ENCODE peak calls at places on chromosomes 4 and X, in five cellular contexts. One of them, this sample, is unnamed. For H3K36me3, the result is how much of the 10 kb centered on the place peaks cover.

GRCh38 chr4:47468686-47469365 is 5.3 kb upstream of the COMMD8 start:
- DNase-seq in CD8-positive, alpha-beta memory T cell: no peak
- DNase-seq in IMR-90: peak
- DNase-seq in transverse colon: no peak
- DNase-seq in GM06990: no peak
- DNase-seq in this sample: no peak

GRCh38 chrX:68751372-68751771 is 77.4 kb upstream of the EFNB1 start:
- DNase-seq in GM06990: no peak
- DNase-seq in CD8-positive, alpha-beta memory T cell: no peak
- DNase-seq in IMR-90: no peak
- DNase-seq in transverse colon: no peak
- DNase-seq in this sample: no peak

GRCh38 chr4:19254476-19254875 is 997.2 kb upstream of the SLIT2 start:
- DNase-seq in IMR-90: no peak
- DNase-seq in CD8-positive, alpha-beta memory T cell: no peak
- DNase-seq in GM06990: no peak
- DNase-seq in transverse colon: no peak
- DNase-seq in this sample: no peak

GRCh38 chr4:8251110-8251883 is 18.3 kb upstream of the HTRA3 start:
- DNase-seq in GM06990: no peak
- DNase-seq in CD8-positive, alpha-beta memory T cell: no peak
- DNase-seq in IMR-90: no peak
- DNase-seq in transverse colon: no peak
- DNase-seq in this sample: no peak

GRCh38 chr4:130563185-130563890 is 1467.4 kb downstream of the C4orf33 start:
- DNase-seq in transverse colon: no peak
- DNase-seq in IMR-90: peak
- DNase-seq in GM06990: no peak
- DNase-seq in CD8-positive, alpha-beta memory T cell: no peak
- DNase-seq in this sample: peak

GRCh38 chrX:136437774-136438173 is 50.0 kb upstream of the BRS3 start:
- DNase-seq in IMR-90: no peak
- DNase-seq in GM06990: no peak
- DNase-seq in CD8-positive, alpha-beta memory T cell: no peak
- DNase-seq in transverse colon: no peak
- DNase-seq in this sample: no peak

GRCh38 chr4:144654161-144654560 is 8.2 kb downstream of the HHIP start:
- DNase-seq in transverse colon: no peak
- DNase-seq in GM06990: no peak
- DNase-seq in IMR-90: no peak
- DNase-seq in CD8-positive, alpha-beta memory T cell: no peak
- DNase-seq in this sample: no peak

GRCh38 chrX:45852884-45853283 is 652.2 kb upstream of the DIPK2B start:
- DNase-seq in GM06990: no peak
- DNase-seq in CD8-positive, alpha-beta memory T cell: no peak
- DNase-seq in IMR-90: no peak
- DNase-seq in transverse colon: no peak
- DNase-seq in this sample: no peak

GRCh38 chrX:48798318-48798717 is 3.5 kb upstream of the HDAC6 start:
- DNase-seq in CD8-positive, alpha-beta memory T cell: no peak
- DNase-seq in IMR-90: no peak
- DNase-seq in GM06990: no peak
- DNase-seq in transverse colon: no peak
- DNase-seq in this sample: no peak

GRCh38 chrX:24426921-24427746 is 38.0 kb upstream of the PDK3 start:
- DNase-seq in transverse colon: peak
- DNase-seq in GM06990: no peak
- DNase-seq in CD8-positive, alpha-beta memory T cell: no peak
- DNase-seq in IMR-90: no peak
- DNase-seq in this sample: no peak

GRCh38 chr4:173243321-173243720 is 74.7 kb downstream of the GALNT7 start:
- DNase-seq in IMR-90: peak
- DNase-seq in CD8-positive, alpha-beta memory T cell: no peak
- DNase-seq in transverse colon: no peak
- DNase-seq in GM06990: no peak
- DNase-seq in this sample: no peak

GRCh38 chr4:145481942-145482208 is 222 bp downstream of the SMAD1 start:
- DNase-seq in GM06990: no peak
- DNase-seq in transverse colon: no peak
- DNase-seq in IMR-90: no peak
- DNase-seq in CD8-positive, alpha-beta memory T cell: peak
- DNase-seq in this sample: no peak

GRCh38 chr4:176799653-176800052 is 6.9 kb upstream of the VEGFC start:
- DNase-seq in IMR-90: no peak
- DNase-seq in GM06990: no peak
- DNase-seq in transverse colon: no peak
- DNase-seq in CD8-positive, alpha-beta memory T cell: no peak
- DNase-seq in this sample: no peak

GRCh38 chr4:96164814-96165351 is 325.0 kb downstream of the PDHA2 start:
- DNase-seq in IMR-90: peak
- DNase-seq in transverse colon: no peak
- DNase-seq in GM06990: no peak
- DNase-seq in CD8-positive, alpha-beta memory T cell: no peak
- DNase-seq in this sample: no peak

GRCh38 chr4:85946821-85947220 is 413.0 kb downstream of the MAPK10 start:
- DNase-seq in IMR-90: no peak
- DNase-seq in GM06990: no peak
- DNase-seq in transverse colon: no peak
- DNase-seq in CD8-positive, alpha-beta memory T cell: no peak
- DNase-seq in this sample: no peak

GRCh38 chr4:77232653-77233052 is 75.6 kb downstream of the CCNG2 start:
- DNase-seq in CD8-positive, alpha-beta memory T cell: no peak
- DNase-seq in IMR-90: peak
- DNase-seq in transverse colon: no peak
- DNase-seq in GM06990: no peak
- DNase-seq in this sample: no peak

GRCh38 chr4:85520765-85521749 is 46.1 kb downstream of the ARHGAP24 start:
- DNase-seq in transverse colon: no peak
- DNase-seq in GM06990: no peak
- DNase-seq in IMR-90: no peak
- DNase-seq in CD8-positive, alpha-beta memory T cell: no peak
- DNase-seq in this sample: no peak

DNA sequence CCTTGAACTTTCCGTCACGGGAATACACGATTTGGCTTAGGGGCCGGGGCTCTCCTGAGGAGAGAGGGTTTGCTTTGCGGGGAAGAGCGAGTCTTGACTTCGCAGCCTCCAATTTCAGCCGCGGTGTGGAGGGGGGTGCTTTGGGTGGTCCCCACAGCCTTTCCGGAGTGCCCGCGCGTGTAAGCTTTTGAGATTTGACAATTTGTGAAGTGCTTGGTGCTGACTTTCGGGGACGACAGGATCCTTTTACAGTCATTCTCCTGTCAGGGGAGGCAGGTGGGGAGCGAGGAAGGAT is 361 bp downstream of the SCML1 start:
- DNase-seq in CD8-positive, alpha-beta memory T cell: no peak
- DNase-seq in transverse colon: no peak
- DNase-seq in IMR-90: no peak
- DNase-seq in GM06990: no peak
- DNase-seq in this sample: peak
- H3K4me3 ChIP-seq in CD8-positive, alpha-beta memory T cell: peak
- H3K4me3 ChIP-seq in transverse colon: peak
- H3K4me3 ChIP-seq in IMR-90: peak
- H3K4me3 ChIP-seq in GM06990: no peak
- H3K4me3 ChIP-seq in this sample: peak

GRCh38 chrX:41087219-41087618 is 2.0 kb downstream of the USP9X start:
- DNase-seq in transverse colon: no peak
- DNase-seq in CD8-positive, alpha-beta memory T cell: no peak
- DNase-seq in GM06990: no peak
- DNase-seq in IMR-90: no peak
- DNase-seq in this sample: no peak

GRCh38 chrX:41085105-41085882 is at the start of gene USP9X:
- DNase-seq in GM06990: peak
- DNase-seq in CD8-positive, alpha-beta memory T cell: peak
- DNase-seq in transverse colon: peak
- DNase-seq in IMR-90: peak
- DNase-seq in this sample: peak

GRCh38 chrX:41084360-41085104 is 713 bp upstream of the USP9X start:
- DNase-seq in IMR-90: peak
- DNase-seq in CD8-positive, alpha-beta memory T cell: peak
- DNase-seq in GM06990: peak
- DNase-seq in transverse colon: peak
- DNase-seq in this sample: peak

GRCh38 chrX:41085883-41086626 is 810 bp downstream of the USP9X start:
- DNase-seq in GM06990: peak
- DNase-seq in transverse colon: peak
- DNase-seq in CD8-positive, alpha-beta memory T cell: peak
- DNase-seq in IMR-90: peak
- DNase-seq in this sample: peak

DNA sequence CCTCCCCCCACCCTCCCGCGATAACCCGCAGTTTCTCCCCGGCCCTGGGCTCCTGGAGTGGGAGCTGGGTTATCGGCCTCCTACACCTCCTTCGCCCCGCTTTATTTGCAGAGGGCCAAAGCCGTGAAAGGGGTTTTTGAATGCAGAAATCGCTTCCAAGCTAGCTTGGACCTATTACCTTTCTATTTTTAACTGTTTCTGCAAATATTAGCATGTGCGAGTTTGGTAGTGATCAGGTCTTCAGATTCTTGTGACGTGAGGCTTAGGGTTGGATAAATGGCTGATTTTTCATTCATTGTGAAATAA is 1.3 kb downstream of the USP9X start:
- DNase-seq in CD8-positive, alpha-beta memory T cell: no peak
- DNase-seq in IMR-90: no peak
- DNase-seq in GM06990: no peak
- DNase-seq in transverse colon: no peak
- DNase-seq in this sample: no peak
- H3K36me3 ChIP-seq in CD8-positive, alpha-beta memory T cell: under half
- H3K36me3 ChIP-seq in IMR-90: under half
- H3K36me3 ChIP-seq in GM06990: under half
- H3K36me3 ChIP-seq in transverse colon: under half
- H3K36me3 ChIP-seq in this sample: under half

GRCh38 chr4:185656467-185656890 is 121.2 kb upstream of the PDLIM3 start:
- DNase-seq in transverse colon: peak
- DNase-seq in IMR-90: peak
- DNase-seq in CD8-positive, alpha-beta memory T cell: no peak
- DNase-seq in GM06990: no peak
- DNase-seq in this sample: peak
- H3K4me3 ChIP-seq in transverse colon: peak
- H3K4me3 ChIP-seq in IMR-90: no peak
- H3K4me3 ChIP-seq in CD8-positive, alpha-beta memory T cell: no peak
- H3K4me3 ChIP-seq in GM06990: no peak
- H3K4me3 ChIP-seq in this sample: no peak

GRCh38 chr4:128847074-128847724 is 37.7 kb downstream of the JADE1 start:
- DNase-seq in GM06990: no peak
- DNase-seq in transverse colon: no peak
- DNase-seq in IMR-90: peak
- DNase-seq in CD8-positive, alpha-beta memory T cell: no peak
- DNase-seq in this sample: no peak

GRCh38 chr4:128844931-128845330 is 35.4 kb downstream of the JADE1 start:
- DNase-seq in transverse colon: no peak
- DNase-seq in CD8-positive, alpha-beta memory T cell: no peak
- DNase-seq in IMR-90: no peak
- DNase-seq in GM06990: no peak
- DNase-seq in this sample: no peak

GRCh38 chr4:128846063-128846462 is 36.6 kb downstream of the JADE1 start:
- DNase-seq in transverse colon: no peak
- DNase-seq in GM06990: no peak
- DNase-seq in CD8-positive, alpha-beta memory T cell: no peak
- DNase-seq in IMR-90: no peak
- DNase-seq in this sample: no peak

GRCh38 chr4:128850252-128850651 is 40.8 kb downstream of the JADE1 start:
- DNase-seq in GM06990: no peak
- DNase-seq in IMR-90: no peak
- DNase-seq in CD8-positive, alpha-beta memory T cell: no peak
- DNase-seq in transverse colon: no peak
- DNase-seq in this sample: no peak

GRCh38 chr4:128848461-128848860 is 39.0 kb downstream of the JADE1 start:
- DNase-seq in IMR-90: no peak
- DNase-seq in CD8-positive, alpha-beta memory T cell: no peak
- DNase-seq in transverse colon: no peak
- DNase-seq in GM06990: no peak
- DNase-seq in this sample: no peak
- H3K36me3 ChIP-seq in IMR-90: half or more
- H3K36me3 ChIP-seq in CD8-positive, alpha-beta memory T cell: half or more
- H3K36me3 ChIP-seq in transverse colon: under half
- H3K36me3 ChIP-seq in GM06990: under half
- H3K36me3 ChIP-seq in this sample: half or more

DNA sequence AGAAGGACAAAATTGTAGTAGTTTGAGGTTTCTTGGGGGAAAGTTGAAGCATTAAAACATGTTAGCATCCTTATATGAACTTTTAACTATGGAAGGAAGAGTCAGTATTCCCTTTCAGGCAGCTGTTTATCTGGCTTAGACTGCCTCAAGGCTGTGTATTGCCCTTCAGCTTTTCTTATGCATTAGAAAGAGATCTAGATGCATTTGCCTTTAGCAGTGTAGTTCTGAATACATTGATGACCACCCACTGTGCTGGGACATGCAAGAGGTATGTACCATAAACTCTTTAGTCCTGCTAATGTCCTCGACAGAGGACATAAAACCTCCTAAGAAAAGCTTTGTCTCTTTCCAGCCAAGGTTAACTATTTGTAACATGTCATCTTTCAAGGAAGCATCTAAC is 2.9 kb downstream of the FAM200B start:
- DNase-seq in CD8-positive, alpha-beta memory T cell: no peak
- DNase-seq in IMR-90: no peak
- DNase-seq in transverse colon: no peak
- DNase-seq in GM06990: no peak
- DNase-seq in this sample: peak
- H3K4me3 ChIP-seq in CD8-positive, alpha-beta memory T cell: no peak
- H3K4me3 ChIP-seq in IMR-90: no peak
- H3K4me3 ChIP-seq in transverse colon: no peak
- H3K4me3 ChIP-seq in GM06990: no peak
- H3K4me3 ChIP-seq in this sample: no peak

DNA sequence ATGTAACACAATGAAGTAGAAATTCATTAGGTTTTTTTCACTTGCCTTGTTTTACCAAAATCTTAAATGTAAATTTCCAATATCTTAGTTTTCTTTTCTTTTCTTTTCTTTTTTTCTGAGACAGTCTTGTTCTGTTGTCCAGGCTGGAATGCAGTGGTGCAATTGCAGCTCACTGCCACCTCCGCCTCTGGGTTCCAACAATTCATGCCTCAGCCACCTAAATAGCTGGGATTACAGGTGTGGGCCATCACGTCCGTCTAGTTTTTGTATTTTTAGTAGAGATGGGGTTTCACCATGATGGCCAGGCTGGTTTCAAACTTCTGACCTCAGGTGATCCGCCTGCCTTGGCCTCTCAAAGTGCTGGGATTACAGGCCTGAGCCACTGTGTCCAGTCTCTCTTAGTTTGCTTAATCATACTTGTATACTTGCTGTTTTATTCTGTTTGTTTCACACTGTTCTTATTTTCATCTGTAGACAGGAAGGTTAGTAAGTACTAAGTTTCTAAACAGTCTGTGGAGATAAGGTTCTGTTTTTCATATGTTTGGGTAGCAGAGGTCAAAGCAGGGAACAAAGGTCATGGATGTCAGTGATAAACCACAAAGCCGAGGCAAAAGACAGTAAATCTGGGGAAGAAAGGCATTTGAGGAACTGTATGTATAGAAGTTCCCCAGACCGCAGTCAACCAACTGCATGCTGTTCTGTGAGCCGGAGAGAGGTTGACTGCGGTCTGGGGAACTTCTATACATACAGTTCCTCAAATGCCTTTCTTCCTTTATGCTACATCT is 129.1 kb downstream of the CBR4 start:
- DNase-seq in CD8-positive, alpha-beta memory T cell: no peak
- DNase-seq in GM06990: no peak
- DNase-seq in IMR-90: no peak
- DNase-seq in transverse colon: no peak
- DNase-seq in this sample: no peak
- H3K36me3 ChIP-seq in CD8-positive, alpha-beta memory T cell: under half
- H3K36me3 ChIP-seq in GM06990: under half
- H3K36me3 ChIP-seq in IMR-90: under half
- H3K36me3 ChIP-seq in transverse colon: under half
- H3K36me3 ChIP-seq in this sample: under half

GRCh38 chr4:24794111-24794860 is 1.1 kb upstream of the SOD3 start:
- DNase-seq in CD8-positive, alpha-beta memory T cell: no peak
- DNase-seq in IMR-90: peak
- DNase-seq in GM06990: no peak
- DNase-seq in transverse colon: peak
- DNase-seq in this sample: no peak
- H3K4me3 ChIP-seq in CD8-positive, alpha-beta memory T cell: no peak
- H3K4me3 ChIP-seq in IMR-90: no peak
- H3K4me3 ChIP-seq in GM06990: no peak
- H3K4me3 ChIP-seq in transverse colon: no peak
- H3K4me3 ChIP-seq in this sample: no peak